ENCODE peak calls at places on chromosome 7, in seven cellular contexts. M is WERI-Rb-1; T is small intestine; X is CD8-positive, alpha-beta T cell; A is right lobe of liver; J is left ventricle myocardium inferior; B is IMR-90. U is an unnamed sample. For H3K36me3, the result is how much of the 10 kb centered on the place peaks cover.

GRCh38 chr7:17307033-17307432 is 8.6 kb downstream of the AHR start:
- DNase-seq in M (no peak), T (no peak), X (no peak), A (no peak), J (no peak), B (peak), U (no peak)

GRCh38 chr7:157616931-157617330 is 280.1 kb downstream of the DNAJB6 start:
- DNase-seq in M (no peak), T (no peak), X (no peak), A (no peak), J (no peak), B (no peak), U (no peak)

GRCh38 chr7:1388936-1389335 is 70.3 kb downstream of the MICALL2 start:
- DNase-seq in M (no peak), T (no peak), X (no peak), A (no peak), J (no peak), B (no peak), U (no peak)

GRCh38 chr7:156558198-156558597 is 82.4 kb upstream of the RNF32 start:
- DNase-seq in M (no peak), T (no peak), X (no peak), A (no peak), J (no peak), B (peak), U (no peak)

GRCh38 chr7:137715546-137715945 is 131.2 kb downstream of the DGKI start:
- DNase-seq in M (no peak), T (no peak), X (no peak), A (no peak), J (no peak), B (peak), U (no peak)

GRCh38 chr7:102253973-102254370 is 32.7 kb upstream of the SH2B2 start:
- DNase-seq in M (no peak), T (no peak), X (no peak), A (no peak), J (no peak), B (no peak), U (no peak)

GRCh38 chr7:102291056-102291915 is 4.6 kb downstream of the SH2B2 start:
- DNase-seq in M (no peak), T (no peak), X (no peak), A (no peak), J (no peak), B (no peak), U (no peak)

GRCh38 chr7:40865441-40866233 is 730.8 kb downstream of the SUGCT start:
- DNase-seq in M (no peak), T (peak), X (no peak), A (no peak), J (no peak), B (no peak), U (no peak)

GRCh38 chr7:139886206-139886605 is 57.1 kb downstream of the TBXAS1 start:
- DNase-seq in M (no peak), T (peak), X (no peak), A (no peak), J (no peak), B (no peak), U (no peak)

GRCh38 chr7:71131753-71132520 is at the start of gene GALNT17:
- DNase-seq in M (peak), T (no peak), X (no peak), A (no peak), J (peak), B (no peak), U (no peak)

GRCh38 chr7:101984997-101985645 is 167.7 kb downstream of the CUX1 start:
- DNase-seq in M (no peak), T (no peak), X (no peak), A (no peak), J (no peak), B (no peak), U (no peak)

GRCh38 chr7:36032362-36032818 is 120.7 kb upstream of the EEPD1 start:
- DNase-seq in M (no peak), T (no peak), X (no peak), A (no peak), J (no peak), B (peak), U (no peak)

GRCh38 chr7:83738436-83738835 is 89.5 kb upstream of the SEMA3E start:
- DNase-seq in M (no peak), T (no peak), X (no peak), A (no peak), J (no peak), B (no peak), U (no peak)

GRCh38 chr7:2886900-2887299 is 42.8 kb upstream of the GNA12 start:
- DNase-seq in M (peak), T (peak), X (peak), A (no peak), J (no peak), B (peak), U (peak)

GRCh38 chr7:2771274-2771711 is 72.8 kb downstream of the GNA12 start:
- DNase-seq in M (no peak), T (no peak), X (no peak), A (no peak), J (no peak), B (no peak), U (no peak)

GRCh38 chr7:16098585-16099179 is 322.7 kb downstream of the CRPPA start:
- DNase-seq in M (no peak), T (no peak), X (no peak), A (no peak), J (no peak), B (peak), U (no peak)

GRCh38 chr7:46029111-46029704 is 108.1 kb upstream of the IGFBP3 start:
- DNase-seq in M (no peak), T (no peak), X (no peak), A (no peak), J (no peak), B (no peak), U (peak)

GRCh38 chr7:106916689-106917088 is 51.6 kb downstream of the PIK3CG start:
- DNase-seq in M (no peak), T (no peak), X (no peak), A (no peak), J (no peak), B (peak), U (no peak)

GRCh38 chr7:98395951-98396350 is 4.9 kb downstream of the BAIAP2L1 start:
- DNase-seq in M (no peak), T (no peak), X (no peak), A (peak), J (no peak), B (no peak), U (no peak)

GRCh38 chr7:17625038-17625437 is 315.3 kb downstream of the SNX13 start:
- DNase-seq in M (no peak), T (no peak), X (no peak), A (no peak), J (no peak), B (peak), U (no peak)

GRCh38 chr7:101998904-101999236 is 181.4 kb downstream of the CUX1 start:
- DNase-seq in M (no peak), T (no peak), X (no peak), A (no peak), J (no peak), B (no peak), U (peak)

GRCh38 chr7:24653316-24654085 is 80.2 kb downstream of the PALS2 start:
- DNase-seq in M (no peak), T (no peak), X (no peak), A (no peak), J (no peak), B (no peak), U (no peak)
- H3K4me3 ChIP-seq in M (no peak), T (no peak), X (no peak), A (no peak), J (peak), B (no peak), U (no peak)

GRCh38 chr7:44111759-44112158 is 7.6 kb downstream of the AEBP1 start:
- DNase-seq in M (no peak), T (no peak), X (no peak), A (no peak), J (no peak), B (no peak), U (no peak)

GRCh38 chr7:44112997-44113763 is 9.0 kb downstream of the AEBP1 start:
- DNase-seq in M (no peak), T (no peak), X (no peak), A (no peak), J (no peak), B (no peak), U (no peak)

GRCh38 chr7:44113764-44114354 is 9.5 kb downstream of the POLD2 start:
- DNase-seq in M (no peak), T (no peak), X (no peak), A (no peak), J (no peak), B (no peak), U (no peak)

GRCh38 chr7:44110724-44111635 is 6.8 kb downstream of the AEBP1 start:
- DNase-seq in M (no peak), T (no peak), X (no peak), A (no peak), J (no peak), B (no peak), U (no peak)

DNA sequence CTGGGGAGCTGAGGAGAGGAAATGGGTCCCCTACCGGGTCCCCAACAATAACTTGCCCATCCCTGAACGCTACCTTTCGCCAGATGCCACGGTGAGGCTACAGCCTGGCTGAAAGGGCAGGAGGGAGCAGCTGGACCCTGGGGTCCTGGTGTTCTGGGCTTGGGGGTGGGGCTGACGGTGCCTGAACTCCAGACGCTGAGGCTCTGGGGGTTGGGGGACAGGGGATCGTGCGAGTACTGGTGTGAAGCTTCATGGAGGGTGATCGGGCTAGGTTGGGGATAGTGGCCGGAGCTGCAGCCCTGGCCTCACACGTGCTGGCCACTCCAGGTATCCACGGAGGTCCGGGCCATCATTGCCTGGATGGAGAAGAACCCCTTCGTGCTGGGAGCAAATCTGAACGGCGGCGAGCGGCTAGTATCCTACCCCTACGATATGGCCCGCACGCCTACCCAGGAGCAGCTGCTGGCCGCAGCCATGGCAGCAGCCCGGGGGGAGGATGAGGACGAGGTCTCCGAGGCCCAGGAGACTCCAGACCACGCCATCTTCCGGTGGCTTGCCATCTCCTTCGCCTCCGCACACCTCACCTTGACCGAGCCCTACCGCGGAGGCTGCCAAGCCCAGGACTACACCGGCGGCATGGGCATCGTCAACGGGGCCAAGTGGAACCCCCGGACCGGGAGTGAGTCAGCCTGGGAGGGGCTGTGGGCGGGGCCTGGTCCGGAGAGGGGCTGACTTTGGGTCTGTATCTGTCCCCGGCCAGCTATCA is 8.3 kb downstream of the AEBP1 start:
- DNase-seq in M (no peak), T (peak), X (no peak), A (no peak), J (no peak), B (no peak), U (no peak)
- H3K36me3 ChIP-seq in M (half or more), T (under half), X (under half), A (under half), J (under half), B (under half), U (under half)

GRCh38 chr7:150740053-150740452 is 2.8 kb downstream of the GIMAP5 start:
- DNase-seq in M (no peak), T (no peak), X (peak), A (no peak), J (no peak), B (no peak), U (no peak)
- H3K4me3 ChIP-seq in M (no peak), T (peak), X (peak), A (peak), J (peak), B (no peak), U (no peak)

DNA sequence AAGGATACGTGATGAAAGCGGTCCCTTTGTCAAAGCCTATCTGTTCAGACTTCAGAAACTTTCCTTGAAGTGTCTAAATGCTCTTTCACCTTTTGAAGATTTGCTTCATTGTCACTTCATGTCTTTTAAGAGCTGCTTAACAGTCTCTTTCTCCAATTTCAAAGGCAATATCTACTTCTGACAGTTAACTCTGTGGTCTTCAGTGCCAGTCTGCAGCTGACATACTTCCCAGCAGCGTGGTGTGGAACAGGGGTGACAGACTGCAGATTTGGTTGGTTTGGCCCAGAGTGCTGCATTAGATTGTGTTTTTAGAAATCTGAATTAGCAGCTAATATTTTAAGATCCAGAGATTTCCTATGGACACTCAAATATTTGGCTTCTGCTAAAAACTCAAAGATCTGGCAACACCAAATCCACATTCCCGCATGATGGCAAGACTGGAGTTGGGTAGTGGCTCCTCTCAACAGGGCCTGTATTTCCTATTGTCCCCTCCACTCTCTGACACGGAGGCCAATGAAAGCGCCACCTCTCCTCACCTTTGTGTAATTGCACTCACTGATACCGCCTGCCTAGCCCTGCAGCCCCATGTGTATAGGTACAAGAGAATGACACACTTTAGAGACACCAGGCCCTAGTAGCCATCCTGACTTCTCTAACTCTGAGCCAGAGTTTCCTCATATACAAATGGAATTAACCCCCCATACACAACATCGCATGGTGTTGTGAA is 11.5 kb downstream of the SCRN1 start:
- DNase-seq in M (peak), T (no peak), X (no peak), A (no peak), J (no peak), B (no peak), U (no peak)
- H3K36me3 ChIP-seq in M (under half), T (under half), X (under half), A (under half), J (under half), B (under half), U (under half)

GRCh38 chr7:63900394-63901203 is 98.0 kb upstream of the ZNF722 start:
- DNase-seq in M (no peak), T (peak), X (peak), A (peak), J (peak), B (no peak), U (no peak)
- H3K4me3 ChIP-seq in M (no peak), T (no peak), X (peak), A (peak), J (peak), B (no peak), U (no peak)

GRCh38 chr7:107922891-107923290 is 31.9 kb downstream of the DLD start:
- DNase-seq in M (no peak), T (no peak), X (no peak), A (no peak), J (no peak), B (peak), U (no peak)

GRCh38 chr7:107918948-107919347 is 28.0 kb downstream of the DLD start:
- DNase-seq in M (no peak), T (no peak), X (no peak), A (no peak), J (no peak), B (no peak), U (no peak)

GRCh38 chr7:107924841-107925490 is 34.0 kb downstream of the DLD start:
- DNase-seq in M (no peak), T (no peak), X (no peak), A (no peak), J (no peak), B (no peak), U (no peak)

GRCh38 chr7:107917770-107918651 is 27.0 kb downstream of the DLD start:
- DNase-seq in M (no peak), T (no peak), X (no peak), A (no peak), J (no peak), B (no peak), U (no peak)

DNA sequence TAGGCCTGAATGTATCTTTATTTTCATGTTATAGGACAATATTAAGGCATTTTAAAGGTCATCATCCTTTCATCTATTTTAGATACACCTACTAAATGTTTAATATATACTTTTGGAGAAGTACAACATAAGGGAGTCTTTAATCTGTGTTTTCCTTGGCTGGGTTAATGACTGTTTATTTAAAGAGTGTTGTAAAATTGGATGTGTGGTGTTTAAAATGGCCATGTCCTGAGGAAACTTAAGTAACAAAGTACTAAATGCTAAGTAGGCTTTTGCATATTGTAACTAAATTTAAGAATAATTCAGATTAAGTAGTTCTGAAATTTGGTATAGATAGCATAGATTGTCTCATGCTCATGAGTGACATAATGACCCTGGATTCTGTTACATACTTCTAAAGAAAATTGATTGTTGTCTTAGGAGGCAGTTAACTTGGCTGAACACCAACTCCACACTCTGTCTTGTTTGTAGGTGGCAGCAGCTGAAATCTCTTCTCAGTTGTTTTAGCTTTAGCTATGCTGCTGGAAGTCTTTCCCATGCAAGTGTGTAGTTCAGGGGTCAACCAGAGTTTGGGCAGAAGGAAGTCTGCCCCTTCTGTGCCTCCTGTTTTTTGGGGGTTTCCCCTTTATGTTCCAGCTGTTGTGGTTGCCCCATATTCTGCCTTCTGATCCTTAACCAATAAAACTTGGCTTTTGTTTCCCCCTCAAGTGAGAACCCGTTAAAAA is 29.2 kb downstream of the DLD start:
- DNase-seq in M (no peak), T (no peak), X (no peak), A (no peak), J (no peak), B (peak), U (no peak)
- H3K36me3 ChIP-seq in M (half or more), T (under half), X (under half), A (under half), J (half or more), B (under half), U (under half)

GRCh38 chr7:117652943-117653700 is 173.3 kb downstream of the CFTR start:
- DNase-seq in M (no peak), T (peak), X (no peak), A (no peak), J (no peak), B (no peak), U (no peak)

GRCh38 chr7:117656806-117657205 is 177.0 kb downstream of the CFTR start:
- DNase-seq in M (no peak), T (peak), X (no peak), A (no peak), J (no peak), B (no peak), U (no peak)

GRCh38 chr7:117659453-117660086 is 179.7 kb downstream of the CFTR start:
- DNase-seq in M (no peak), T (no peak), X (no peak), A (no peak), J (no peak), B (peak), U (peak)

GRCh38 chr7:117654780-117655179 is 175.0 kb downstream of the CFTR start:
- DNase-seq in M (no peak), T (peak), X (no peak), A (no peak), J (no peak), B (no peak), U (no peak)
- H3K4me3 ChIP-seq in M (no peak), T (no peak), X (no peak), A (no peak), J (no peak), B (no peak), U (no peak)

GRCh38 chr7:112462236-112462635 is 12.0 kb downstream of the IFRD1 start:
- DNase-seq in M (no peak), T (peak), X (no peak), A (no peak), J (no peak), B (peak), U (no peak)

DNA sequence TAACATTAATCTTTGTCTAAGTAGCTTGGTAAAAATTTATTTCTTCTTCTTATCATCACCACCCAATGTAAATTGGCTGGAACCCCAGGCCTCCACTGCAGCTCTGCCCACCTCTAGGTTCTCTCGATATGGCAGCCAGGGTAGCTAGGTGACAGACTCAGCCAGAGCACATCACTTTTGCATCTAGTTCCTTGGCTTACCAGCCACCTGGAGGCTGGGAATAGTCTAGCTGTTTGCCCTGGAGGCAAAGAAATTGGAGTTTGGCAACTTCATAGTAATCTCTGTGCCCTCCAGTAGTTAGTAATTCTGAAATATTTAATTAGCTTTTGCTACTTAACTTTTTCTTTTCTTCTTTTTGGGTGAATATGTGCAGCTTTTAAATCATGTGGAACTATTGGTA is 9.4 kb downstream of the IFRD1 start:
- DNase-seq in M (peak), T (no peak), X (no peak), A (no peak), J (no peak), B (no peak), U (no peak)
- H3K36me3 ChIP-seq in M (half or more), T (under half), X (under half), A (under half), J (half or more), B (under half), U (under half)

DNA sequence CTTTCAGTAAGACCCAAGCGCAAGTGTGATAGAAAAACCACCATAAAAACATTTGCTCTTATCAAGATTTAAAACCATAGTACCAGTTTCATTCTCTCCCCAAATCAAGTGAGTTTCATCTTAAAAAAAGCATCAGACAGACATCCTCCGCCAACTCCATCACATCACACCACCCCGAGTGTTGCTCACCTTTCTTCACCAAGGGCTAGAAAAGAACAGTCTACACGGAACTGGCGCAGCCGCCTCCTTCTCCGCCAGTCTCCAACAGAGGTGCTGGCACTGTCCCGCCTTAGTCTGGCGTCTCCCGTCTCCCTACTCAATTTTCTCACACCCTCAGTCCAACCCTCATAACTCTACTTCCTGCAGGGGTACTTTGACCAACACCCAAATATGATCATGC is 46.9 kb upstream of the WIPI2 start:
- DNase-seq in M (no peak), T (no peak), X (peak), A (no peak), J (no peak), B (no peak), U (no peak)
- H3K4me3 ChIP-seq in M (no peak), T (no peak), X (no peak), A (no peak), J (no peak), B (no peak), U (no peak)